ENCODE peak calls at places on chromosomes 13 and 19, in four cellular contexts. Y is T-helper 9 cell, Z is substantia nigra, O is aorta. H is an unnamed sample.

GRCh38 chr13:50299546-50300249 is 284.5 kb downstream of the KCNRG start:
- DNase-seq in O (no peak), Z (no peak), Y (no peak), H (no peak)

GRCh38 chr19:7912697-7913564 is 1.7 kb upstream of the TGFBR3L start:
- DNase-seq in Z (no peak), Y (no peak), O (no peak), H (peak; percentile 54)

GRCh38 chr19:18193388-18194207 is 580 bp downstream of the MPV17L2 start:
- DNase-seq in O (no peak), Z (no peak), Y (no peak), H (no peak)

GRCh38 chr19:10602330-10603083 is 15.4 kb upstream of the AP1M2 start:
- DNase-seq in O (peak; percentile 94), Z (peak; percentile 54), Y (peak; percentile 90), H (peak; percentile 91)

GRCh38 chr13:25844559-25845434 is 207.0 kb downstream of the SHISA2 start:
- DNase-seq in O (no peak), Y (no peak), Z (no peak), H (no peak)

GRCh38 chr13:20057214-20057613 is 98.7 kb downstream of the ZMYM2 start:
- DNase-seq in O (peak; percentile 44), Y (no peak), Z (no peak), H (no peak)

GRCh38 chr19:48713041-48713863 is 6.3 kb downstream of the MAMSTR start:
- DNase-seq in O (no peak), Y (no peak), Z (no peak), H (no peak)

GRCh38 chr19:1764293-1764683 is 11.0 kb downstream of the ONECUT3 start:
- DNase-seq in Z (no peak), Y (no peak), O (no peak), H (no peak)

GRCh38 chr19:2617393-2618165 is 84.9 kb downstream of the GNG7 start:
- DNase-seq in Y (no peak), Z (no peak), O (no peak), H (no peak)

GRCh38 chr19:3585301-3586123 is at the start of gene GIPC3:
- DNase-seq in Z (no peak), Y (no peak), O (no peak), H (no peak)

GRCh38 chr13:43522788-43523187 is 264.0 kb downstream of the ENOX1 start:
- DNase-seq in Y (no peak), Z (no peak), O (no peak), H (no peak)

GRCh38 chr19:1649706-1650626 is 2.4 kb downstream of the TCF3 start:
- DNase-seq in Z (no peak), O (no peak), Y (no peak), H (no peak)

GRCh38 chr19:28737021-28737525 is 475.9 kb downstream of the UQCRFS1 start:
- DNase-seq in Z (no peak), Y (no peak), O (no peak), H (no peak)

GRCh38 chr13:99766641-99767045 is 204.9 kb downstream of the ZIC5 start:
- DNase-seq in Y (no peak), Z (no peak), O (no peak), H (no peak)

GRCh38 chr19:43747557-43748204 is 7.1 kb downstream of the SMG9 start:
- DNase-seq in O (no peak), Y (no peak), Z (no peak), H (no peak)

GRCh38 chr19:13396256-13397080 is 109.8 kb downstream of the CACNA1A start:
- DNase-seq in Z (no peak), O (no peak), Y (no peak), H (peak; percentile 23)

GRCh38 chr13:110652231-110652730 is 36.9 kb downstream of the NAXD start:
- DNase-seq in O (peak; percentile 43), Z (no peak), Y (no peak), H (no peak)